ENCODE peak calls at places on chromosomes 5 and 9, in eight cellular contexts. Y, R, C, I, O, H, B and G are unnamed samples.

GRCh38 chr5:568809-569208 is 43.3 kb upstream of the CEP72 start:
- DNase-seq in O (no peak), B (no peak), H (no peak), Y (no peak), C (no peak), I (no peak), R (no peak), G (no peak)

GRCh38 chr5:180631549-180632392 is 17.6 kb downstream of the FLT4 start:
- DNase-seq in I (no peak), B (no peak), O (no peak), R (no peak), Y (no peak), H (no peak), C (no peak), G (no peak)

GRCh38 chr9:70615566-70616138 is 201.2 kb upstream of the KLF9 start:
- DNase-seq in B (no peak), H (no peak), I (no peak), C (no peak), O (no peak), Y (no peak), R (no peak), G (no peak)

GRCh38 chr9:127860260-127860659 is 5.8 kb upstream of the ENG start:
- DNase-seq in O (no peak), I (peak; percentile 79), H (no peak), B (no peak), R (no peak), C (no peak), Y (no peak), G (no peak)

GRCh38 chr5:177357459-177358332 is at the start of gene RGS14:
- DNase-seq in H (no peak), O (peak; percentile 46), B (peak; percentile 64), C (peak; percentile 54), I (no peak), R (peak; percentile 71), Y (no peak), G (peak; percentile 94)

GRCh38 chr9:91182831-91183230 is 178.9 kb downstream of the AUH start:
- DNase-seq in I (no peak), R (no peak), C (no peak), B (no peak), Y (no peak), O (no peak), H (no peak), G (no peak)

GRCh38 chr5:137741718-137742117 is 5.8 kb upstream of the KLHL3 start:
- DNase-seq in Y (no peak), I (no peak), C (no peak), O (no peak), H (no peak), B (no peak), R (no peak), G (no peak)

GRCh38 chr5:52693279-52693678 is 94.4 kb upstream of the ITGA1 start:
- DNase-seq in R (peak; percentile 66), I (peak; percentile 58), B (peak; percentile 25), O (peak; percentile 65), H (no peak), C (peak; percentile 1), Y (peak; percentile 49), G (no peak)

GRCh38 chr9:10366171-10366779 is 246.5 kb downstream of the PTPRD start:
- DNase-seq in O (peak; percentile 49), R (peak; percentile 60), H (no peak), C (no peak), B (no peak), Y (peak; percentile 48), I (peak; percentile 4), G (peak; percentile 30)

GRCh38 chr9:133533878-133534277 is 626 bp upstream of the ADAMTSL2 start:
- DNase-seq in B (no peak), C (no peak), Y (no peak), I (no peak), R (no peak), H (no peak), O (peak; percentile 8), G (no peak)

GRCh38 chr5:94849821-94850736 is 231.6 kb downstream of the SLF1 start:
- DNase-seq in O (peak; percentile 74), R (peak; percentile 88), B (no peak), Y (peak; percentile 74), H (peak; percentile 48), C (peak; percentile 11), I (no peak), G (peak; percentile 81)

GRCh38 chr9:129702563-129702962 is 37.1 kb downstream of the PRRX2 start:
- DNase-seq in R (no peak), C (no peak), Y (peak; percentile 91), I (no peak), O (peak; percentile 50), H (peak; percentile 96), B (no peak), G (no peak)

GRCh38 chr9:84839538-84839937 is 170.0 kb downstream of the NTRK2 start:
- DNase-seq in Y (peak; percentile 60), O (no peak), I (no peak), C (no peak), R (peak; percentile 15), H (peak; percentile 57), B (no peak), G (no peak)

GRCh38 chr5:132272341-132273210 is 15.1 kb downstream of the PDLIM4 start:
- DNase-seq in H (no peak), R (peak; percentile 60), I (no peak), C (peak; percentile 47), B (peak; percentile 72), O (peak; percentile 65), Y (peak; percentile 78), G (peak; percentile 41)

GRCh38 chr5:60677831-60678664 is 21.9 kb downstream of the DEPDC1B start:
- DNase-seq in Y (peak; percentile 79), B (no peak), O (peak; percentile 80), C (no peak), H (no peak), I (no peak), R (peak; percentile 77), G (no peak)

GRCh38 chr5:132500931-132501628 is 10.5 kb upstream of the IRF1 start:
- DNase-seq in B (peak; percentile 74), O (peak; percentile 76), C (peak; percentile 73), I (peak; percentile 73), R (peak; percentile 75), H (no peak), Y (peak; percentile 81), G (peak; percentile 76)

GRCh38 chr9:21165516-21165915 is 944 bp downstream of the IFNA21 start:
- DNase-seq in I (no peak), R (no peak), C (no peak), H (no peak), O (no peak), B (no peak), Y (no peak), G (no peak)

DNA sequence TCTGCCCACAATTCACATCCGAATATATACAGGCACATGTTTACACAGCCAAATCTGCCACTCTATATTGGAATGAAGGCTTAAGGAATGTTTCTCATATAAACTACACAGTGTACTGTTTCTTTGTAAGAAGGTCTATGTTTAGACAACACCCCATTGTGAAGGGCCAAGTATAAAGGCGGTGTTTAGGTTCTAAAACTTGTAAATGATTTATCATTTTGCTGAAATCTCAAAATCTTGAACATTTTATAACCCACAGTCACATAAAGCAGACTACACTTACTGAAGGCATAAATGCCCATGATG is 94.0 kb downstream of the ZNF608 start:
- DNase-seq in C (no peak), H (no peak), R (no peak), B (no peak), Y (peak; percentile 14), I (no peak), O (no peak), G (no peak)
- H3K4me3 ChIP-seq in C (no peak overlapping the region), H (no peak overlapping the region), R (no peak overlapping the region), B (no peak overlapping the region), Y (peak overlapping the region; percentile 83), I (no peak overlapping the region), O (no peak overlapping the region), G (no peak overlapping the region)

GRCh38 chr5:72252574-72253155 is 67.4 kb downstream of the MRPS27 start:
- DNase-seq in R (peak; percentile 47), B (no peak), I (no peak), C (no peak), O (peak; percentile 58), H (no peak), Y (peak; percentile 69), G (no peak)
- H3K4me3 ChIP-seq in R (no peak overlapping the region), B (no peak overlapping the region), I (no peak overlapping the region), C (no peak overlapping the region), O (no peak overlapping the region), H (no peak overlapping the region), Y (peak overlapping the region; percentile 31), G (no peak overlapping the region)

DNA sequence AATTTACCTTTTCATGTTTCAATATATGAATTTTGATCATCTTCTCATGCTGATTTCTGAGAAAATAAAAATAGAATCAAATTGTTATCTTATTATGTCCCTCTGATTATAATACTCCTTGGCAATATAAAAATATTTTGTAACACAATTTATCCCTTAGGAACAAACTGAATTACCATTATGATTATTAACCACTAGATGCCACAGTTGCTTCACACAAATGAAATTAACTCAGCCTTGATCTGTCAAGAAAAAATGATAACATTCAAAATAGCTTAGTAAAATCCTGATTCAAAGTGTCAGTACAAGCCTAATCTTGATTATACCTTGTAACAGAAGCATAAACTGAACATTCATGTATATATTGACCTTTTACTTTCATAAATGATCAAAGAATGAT is 4.8 kb upstream of the CHSY3 start:
- DNase-seq in C (no peak), B (no peak), I (no peak), O (peak; percentile 68), Y (peak; percentile 71), R (peak; percentile 72), H (no peak), G (no peak)
- H3K4me3 ChIP-seq in C (no peak overlapping the region), B (no peak overlapping the region), I (no peak overlapping the region), O (no peak overlapping the region), Y (no peak overlapping the region), R (no peak overlapping the region), H (no peak overlapping the region), G (no peak overlapping the region)

GRCh38 chr5:151039665-151040064 is 19.3 kb downstream of the GPX3 start:
- DNase-seq in Y (no peak), I (no peak), H (no peak), R (no peak), B (no peak), C (no peak), O (no peak), G (no peak)

GRCh38 chr5:151038801-151039238 is 18.4 kb downstream of the GPX3 start:
- DNase-seq in C (no peak), O (peak; percentile 48), H (no peak), R (no peak), B (no peak), Y (no peak), I (no peak), G (no peak)

GRCh38 chr5:151036556-151036955 is 16.2 kb downstream of the GPX3 start:
- DNase-seq in R (no peak), I (no peak), B (no peak), H (no peak), O (no peak), Y (no peak), C (no peak), G (no peak)

GRCh38 chr5:151037561-151038291 is 17.3 kb downstream of the GPX3 start:
- DNase-seq in Y (peak; percentile 90), H (no peak), B (no peak), I (peak; percentile 55), R (peak; percentile 80), O (peak; percentile 75), C (no peak), G (no peak)

DNA sequence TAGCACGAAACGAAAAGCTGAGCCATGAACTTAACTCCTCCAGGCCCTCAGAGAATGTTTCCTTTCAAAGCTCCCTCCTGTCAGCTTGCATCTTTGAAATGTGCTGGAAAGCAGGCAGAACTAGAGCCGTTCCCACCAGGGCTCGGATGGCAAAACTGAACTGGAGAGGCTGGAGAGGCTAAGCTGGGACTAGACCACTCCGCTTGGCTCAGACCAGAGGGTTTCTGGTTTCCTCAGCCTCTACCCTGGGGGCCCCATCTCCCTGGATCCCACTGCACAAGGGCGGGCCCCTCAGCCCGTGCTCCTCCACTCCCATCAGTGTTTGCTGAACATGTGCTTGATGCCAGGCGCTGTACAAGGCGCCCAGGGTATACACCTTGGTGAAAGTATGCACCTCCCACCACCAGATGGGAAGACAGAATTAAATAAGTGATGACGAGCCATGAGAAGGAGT is 17.9 kb downstream of the GPX3 start:
- DNase-seq in I (no peak), B (no peak), C (no peak), O (no peak), Y (no peak), R (no peak), H (no peak), G (no peak)
- H3K4me3 ChIP-seq in I (no peak overlapping the region), B (no peak overlapping the region), C (no peak overlapping the region), O (no peak overlapping the region), Y (peak overlapping the region; percentile 51), R (no peak overlapping the region), H (no peak overlapping the region), G (no peak overlapping the region)